ENCODE peak calls at places on chromosomes 11 and 22, in seven cellular contexts. X is GF-D8; Z is activated naive CD4-positive, alpha-beta T cell; N is NCI-H524 treated with DMSO at 0.1 percent for 48 hours; W is RWPE1; F is body of pancreas; Y is caudate nucleus. M is an unnamed sample.

GRCh38 chr11:67367014-67367835 is 6.2 kb downstream of the CLCF1 start:
- DNase-seq in X (no peak), Z (no peak), N (peak), W (no peak), F (no peak), Y (no peak), M (no peak)

GRCh38 chr11:63841554-63841953 is 2.6 kb downstream of the MARK2 start:
- DNase-seq in X (no peak), Z (no peak), N (no peak), W (peak), F (no peak), Y (no peak), M (peak)

GRCh38 chr11:103529217-103529684 is 420.0 kb downstream of the DYNC2H1 start:
- DNase-seq in X (no peak), Z (no peak), N (no peak), W (peak), F (no peak), Y (no peak), M (peak)

GRCh38 chr11:130897262-130898182 is 18.8 kb downstream of the SNX19 start:
- DNase-seq in X (no peak), Z (no peak), N (no peak), W (peak), F (peak), Y (no peak), M (peak)

GRCh38 chr22:41481131-41481830 is 12.4 kb downstream of the ACO2 start:
- DNase-seq in X (no peak), Z (no peak), N (no peak), W (no peak), F (no peak), Y (no peak), M (peak)

GRCh38 chr11:130144721-130145327 is 14.8 kb upstream of the ST14 start:
- DNase-seq in X (no peak), Z (no peak), N (no peak), W (no peak), F (no peak), Y (no peak), M (no peak)

GRCh38 chr11:340539-341512 is 20.2 kb upstream of the IFITM3 start:
- DNase-seq in X (no peak), Z (no peak), N (no peak), W (no peak), F (no peak), Y (no peak), M (no peak)

GRCh38 chr11:34784318-34784841 is 131.8 kb downstream of the APIP start:
- DNase-seq in X (no peak), Z (no peak), N (no peak), W (no peak), F (no peak), Y (no peak), M (no peak)

GRCh38 chr11:49405743-49406142 is 197.3 kb upstream of the FOLH1 start:
- DNase-seq in X (no peak), Z (no peak), N (no peak), W (no peak), F (no peak), Y (no peak), M (no peak)

GRCh38 chr11:69240332-69241074 is 53.5 kb upstream of the MYEOV start:
- DNase-seq in X (no peak), Z (no peak), N (no peak), W (no peak), F (peak), Y (no peak), M (no peak)

GRCh38 chr11:37657645-37658044 is 1059.6 kb upstream of the RAG2 start:
- DNase-seq in X (no peak), Z (no peak), N (no peak), W (peak), F (no peak), Y (no peak), M (peak)

M was measured in astrocyte.